ENCODE peak calls at places on chromosomes 12 and 14, in eight cellular contexts. One of them, this sample, is unnamed.
A peak's percentile ranks its signal among the peaks of the same experiment; 100 is the strongest.

GRCh38 chr12:94046626-94047410 is 101.6 kb upstream of the PLXNC1 start:
- DNase-seq in SK-N-SH: no peak
- DNase-seq in right cardiac atrium: no peak
- DNase-seq in fibroblast of lung: no peak
- DNase-seq in CD8-positive, alpha-beta memory T cell: no peak
- DNase-seq in prostate gland: no peak
- DNase-seq in H9: no peak
- DNase-seq in endothelial cell of umbilical vein: no peak
- DNase-seq in this sample: peak; percentile 74

GRCh38 chr14:73715707-73716106 is 1.5 kb upstream of the PNMA1 start:
- DNase-seq in SK-N-SH: peak; percentile 9
- DNase-seq in right cardiac atrium: no peak
- DNase-seq in fibroblast of lung: no peak
- DNase-seq in CD8-positive, alpha-beta memory T cell: no peak
- DNase-seq in prostate gland: no peak
- DNase-seq in H9: no peak
- DNase-seq in endothelial cell of umbilical vein: no peak
- DNase-seq in this sample: no peak

GRCh38 chr12:3772380-3772779 is 19.5 kb upstream of the CRACR2A start:
- DNase-seq in SK-N-SH: no peak
- DNase-seq in right cardiac atrium: no peak
- DNase-seq in fibroblast of lung: peak; percentile 3
- DNase-seq in CD8-positive, alpha-beta memory T cell: no peak
- DNase-seq in prostate gland: no peak
- DNase-seq in H9: no peak
- DNase-seq in endothelial cell of umbilical vein: peak; percentile 42
- DNase-seq in this sample: no peak

GRCh38 chr14:104680056-104680805 is 9.2 kb upstream of the INF2 start:
- DNase-seq in SK-N-SH: no peak
- DNase-seq in right cardiac atrium: peak; percentile 60
- DNase-seq in fibroblast of lung: peak; percentile 75
- DNase-seq in CD8-positive, alpha-beta memory T cell: no peak
- DNase-seq in prostate gland: no peak
- DNase-seq in H9: no peak
- DNase-seq in endothelial cell of umbilical vein: peak; percentile 67
- DNase-seq in this sample: peak; percentile 66

GRCh38 chr12:123126294-123127144 is 24.4 kb downstream of the PITPNM2 start:
- DNase-seq in SK-N-SH: no peak
- DNase-seq in right cardiac atrium: no peak
- DNase-seq in fibroblast of lung: peak; percentile 97
- DNase-seq in CD8-positive, alpha-beta memory T cell: no peak
- DNase-seq in prostate gland: no peak
- DNase-seq in H9: no peak
- DNase-seq in endothelial cell of umbilical vein: peak; percentile 75
- DNase-seq in this sample: peak; percentile 72

GRCh38 chr12:122096591-122097149 is 18.1 kb downstream of the MLXIP start:
- DNase-seq in SK-N-SH: no peak
- DNase-seq in right cardiac atrium: no peak
- DNase-seq in fibroblast of lung: peak; percentile 78
- DNase-seq in CD8-positive, alpha-beta memory T cell: no peak
- DNase-seq in prostate gland: no peak
- DNase-seq in H9: no peak
- DNase-seq in endothelial cell of umbilical vein: peak; percentile 63
- DNase-seq in this sample: peak; percentile 84

GRCh38 chr14:75126121-75126544 is 715 bp downstream of the NEK9 start:
- DNase-seq in SK-N-SH: peak; percentile 31
- DNase-seq in right cardiac atrium: no peak
- DNase-seq in fibroblast of lung: peak; percentile 2
- DNase-seq in CD8-positive, alpha-beta memory T cell: no peak
- DNase-seq in prostate gland: no peak
- DNase-seq in H9: no peak
- DNase-seq in endothelial cell of umbilical vein: peak; percentile 33
- DNase-seq in this sample: no peak

GRCh38 chr12:627863-628805 is 35.1 kb downstream of the NINJ2 start:
- DNase-seq in SK-N-SH: no peak
- DNase-seq in right cardiac atrium: no peak
- DNase-seq in fibroblast of lung: no peak
- DNase-seq in CD8-positive, alpha-beta memory T cell: no peak
- DNase-seq in prostate gland: no peak
- DNase-seq in H9: no peak
- DNase-seq in endothelial cell of umbilical vein: no peak
- DNase-seq in this sample: no peak

GRCh38 chr12:53523131-53523530 is 15.8 kb upstream of the NPFF start:
- DNase-seq in SK-N-SH: no peak
- DNase-seq in right cardiac atrium: no peak
- DNase-seq in fibroblast of lung: no peak
- DNase-seq in CD8-positive, alpha-beta memory T cell: no peak
- DNase-seq in prostate gland: no peak
- DNase-seq in H9: no peak
- DNase-seq in endothelial cell of umbilical vein: no peak
- DNase-seq in this sample: no peak

GRCh38 chr14:93234798-93235197 is 27.7 kb downstream of the UBR7 start:
- DNase-seq in SK-N-SH: no peak
- DNase-seq in right cardiac atrium: no peak
- DNase-seq in fibroblast of lung: peak; percentile 50
- DNase-seq in CD8-positive, alpha-beta memory T cell: no peak
- DNase-seq in prostate gland: no peak
- DNase-seq in H9: no peak
- DNase-seq in endothelial cell of umbilical vein: no peak
- DNase-seq in this sample: peak; percentile 80

GRCh38 chr12:69927145-69927544 is 102.1 kb downstream of the MYRFL start:
- DNase-seq in SK-N-SH: no peak
- DNase-seq in right cardiac atrium: no peak
- DNase-seq in fibroblast of lung: no peak
- DNase-seq in CD8-positive, alpha-beta memory T cell: no peak
- DNase-seq in prostate gland: no peak
- DNase-seq in H9: no peak
- DNase-seq in endothelial cell of umbilical vein: no peak
- DNase-seq in this sample: no peak

GRCh38 chr12:92408072-92408900 is 262.6 kb upstream of the BTG1 start:
- DNase-seq in SK-N-SH: peak; percentile 55
- DNase-seq in right cardiac atrium: no peak
- DNase-seq in fibroblast of lung: peak; percentile 49
- DNase-seq in CD8-positive, alpha-beta memory T cell: no peak
- DNase-seq in prostate gland: peak; percentile 7
- DNase-seq in H9: peak; percentile 69
- DNase-seq in endothelial cell of umbilical vein: peak; percentile 50
- DNase-seq in this sample: no peak

GRCh38 chr14:54719406-54719805 is 152.5 kb downstream of the SAMD4A start:
- DNase-seq in SK-N-SH: no peak
- DNase-seq in right cardiac atrium: no peak
- DNase-seq in fibroblast of lung: no peak
- DNase-seq in CD8-positive, alpha-beta memory T cell: no peak
- DNase-seq in prostate gland: no peak
- DNase-seq in H9: no peak
- DNase-seq in endothelial cell of umbilical vein: no peak
- DNase-seq in this sample: no peak
- H3K27ac ChIP-seq in SK-N-SH: no peak overlapping the region
- H3K27ac ChIP-seq in right cardiac atrium: peak overlapping the region; percentile 17
- H3K27ac ChIP-seq in fibroblast of lung: no peak overlapping the region
- H3K27ac ChIP-seq in CD8-positive, alpha-beta memory T cell: no peak overlapping the region
- H3K27ac ChIP-seq in prostate gland: no peak overlapping the region
- H3K27ac ChIP-seq in H9: no peak overlapping the region
- H3K27ac ChIP-seq in endothelial cell of umbilical vein: no peak overlapping the region
- H3K27ac ChIP-seq in this sample: no peak overlapping the region

GRCh38 chr14:50967104-50967503 is 22.8 kb upstream of the PYGL start:
- DNase-seq in SK-N-SH: no peak
- DNase-seq in right cardiac atrium: no peak
- DNase-seq in fibroblast of lung: no peak
- DNase-seq in CD8-positive, alpha-beta memory T cell: no peak
- DNase-seq in prostate gland: no peak
- DNase-seq in H9: no peak
- DNase-seq in endothelial cell of umbilical vein: no peak
- DNase-seq in this sample: no peak

GRCh38 chr14:50967719-50968266 is 23.5 kb upstream of the PYGL start:
- DNase-seq in SK-N-SH: no peak
- DNase-seq in right cardiac atrium: no peak
- DNase-seq in fibroblast of lung: no peak
- DNase-seq in CD8-positive, alpha-beta memory T cell: no peak
- DNase-seq in prostate gland: no peak
- DNase-seq in H9: no peak
- DNase-seq in endothelial cell of umbilical vein: no peak
- DNase-seq in this sample: no peak

GRCh38 chr14:50961606-50962259 is 17.4 kb upstream of the PYGL start:
- DNase-seq in SK-N-SH: peak; percentile 32
- DNase-seq in right cardiac atrium: no peak
- DNase-seq in fibroblast of lung: peak; percentile 98
- DNase-seq in CD8-positive, alpha-beta memory T cell: no peak
- DNase-seq in prostate gland: peak; percentile 44
- DNase-seq in H9: no peak
- DNase-seq in endothelial cell of umbilical vein: peak; percentile 97
- DNase-seq in this sample: peak; percentile 51

GRCh38 chr14:50964683-50965390 is 20.6 kb upstream of the PYGL start:
- DNase-seq in SK-N-SH: no peak
- DNase-seq in right cardiac atrium: no peak
- DNase-seq in fibroblast of lung: peak; percentile 100
- DNase-seq in CD8-positive, alpha-beta memory T cell: no peak
- DNase-seq in prostate gland: peak; percentile 67
- DNase-seq in H9: no peak
- DNase-seq in endothelial cell of umbilical vein: peak; percentile 96
- DNase-seq in this sample: peak; percentile 93

GRCh38 chr14:50963919-50964318 is 19.6 kb upstream of the PYGL start:
- DNase-seq in SK-N-SH: no peak
- DNase-seq in right cardiac atrium: no peak
- DNase-seq in fibroblast of lung: no peak
- DNase-seq in CD8-positive, alpha-beta memory T cell: no peak
- DNase-seq in prostate gland: no peak
- DNase-seq in H9: no peak
- DNase-seq in endothelial cell of umbilical vein: no peak
- DNase-seq in this sample: no peak
- H3K27ac ChIP-seq in SK-N-SH: peak overlapping the region; percentile 61
- H3K27ac ChIP-seq in right cardiac atrium: no peak overlapping the region
- H3K27ac ChIP-seq in fibroblast of lung: no peak overlapping the region
- H3K27ac ChIP-seq in CD8-positive, alpha-beta memory T cell: no peak overlapping the region
- H3K27ac ChIP-seq in prostate gland: no peak overlapping the region
- H3K27ac ChIP-seq in H9: no peak overlapping the region
- H3K27ac ChIP-seq in endothelial cell of umbilical vein: no peak overlapping the region
- H3K27ac ChIP-seq in this sample: no peak overlapping the region

DNA sequence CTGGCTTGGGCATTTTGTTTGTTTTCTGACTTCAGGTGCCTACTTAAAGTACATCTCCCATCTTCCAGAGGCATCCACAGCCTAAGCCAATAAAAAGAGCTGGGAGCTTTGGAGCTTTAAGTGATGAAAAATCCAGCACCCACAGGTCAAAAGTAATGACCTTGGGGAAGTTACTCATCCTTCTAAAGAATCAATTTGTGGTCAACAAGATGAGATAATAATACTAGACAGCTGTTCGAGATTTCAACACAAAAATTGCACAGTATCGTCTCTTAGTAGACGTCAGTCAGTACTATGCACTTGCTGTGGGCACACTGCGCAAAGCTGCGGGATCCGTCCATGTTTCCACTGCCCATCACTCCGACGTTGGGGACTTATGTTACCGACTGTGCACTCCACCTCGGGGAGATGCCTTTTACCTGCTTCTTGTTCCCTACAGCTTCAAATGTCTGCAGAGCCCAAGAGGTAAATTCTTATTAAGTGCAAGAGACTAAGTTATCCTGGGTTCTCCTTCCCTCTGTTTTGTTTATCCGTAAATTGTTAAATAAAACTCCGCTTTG is 1.2 kb downstream of the ST8SIA1 start:
- DNase-seq in SK-N-SH: no peak
- DNase-seq in right cardiac atrium: no peak
- DNase-seq in fibroblast of lung: peak; percentile 93
- DNase-seq in CD8-positive, alpha-beta memory T cell: no peak
- DNase-seq in prostate gland: no peak
- DNase-seq in H9: no peak
- DNase-seq in endothelial cell of umbilical vein: no peak
- DNase-seq in this sample: no peak
- H3K27ac ChIP-seq in SK-N-SH: no peak overlapping the region
- H3K27ac ChIP-seq in right cardiac atrium: no peak overlapping the region
- H3K27ac ChIP-seq in fibroblast of lung: no peak overlapping the region
- H3K27ac ChIP-seq in CD8-positive, alpha-beta memory T cell: no peak overlapping the region
- H3K27ac ChIP-seq in prostate gland: peak overlapping the region; percentile 81
- H3K27ac ChIP-seq in H9: no peak overlapping the region
- H3K27ac ChIP-seq in endothelial cell of umbilical vein: no peak overlapping the region
- H3K27ac ChIP-seq in this sample: no peak overlapping the region

DNA sequence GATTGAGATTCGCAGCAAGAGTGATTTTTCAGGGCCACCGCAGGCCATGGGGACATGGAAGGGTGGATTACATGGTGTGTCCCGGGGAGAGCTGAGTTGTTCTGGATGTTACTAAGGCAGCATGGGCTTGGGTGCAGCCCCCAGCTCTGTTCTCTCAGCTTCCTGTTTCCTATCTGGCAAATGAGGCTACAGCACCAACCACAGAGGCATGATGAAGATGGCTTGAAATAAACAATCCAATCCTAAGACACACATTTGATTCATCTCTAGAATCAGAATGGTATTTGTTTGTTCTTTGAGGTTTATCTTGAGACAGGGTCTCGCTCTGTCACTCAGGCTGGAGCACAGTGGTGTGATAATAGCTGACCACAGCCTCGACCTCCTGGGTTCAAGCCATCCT is 21.6 kb downstream of the GLTP start:
- DNase-seq in SK-N-SH: no peak
- DNase-seq in right cardiac atrium: no peak
- DNase-seq in fibroblast of lung: no peak
- DNase-seq in CD8-positive, alpha-beta memory T cell: no peak
- DNase-seq in prostate gland: no peak
- DNase-seq in H9: no peak
- DNase-seq in endothelial cell of umbilical vein: no peak
- DNase-seq in this sample: no peak
- H3K27ac ChIP-seq in SK-N-SH: no peak overlapping the region
- H3K27ac ChIP-seq in right cardiac atrium: no peak overlapping the region
- H3K27ac ChIP-seq in fibroblast of lung: no peak overlapping the region
- H3K27ac ChIP-seq in CD8-positive, alpha-beta memory T cell: no peak overlapping the region
- H3K27ac ChIP-seq in prostate gland: no peak overlapping the region
- H3K27ac ChIP-seq in H9: no peak overlapping the region
- H3K27ac ChIP-seq in endothelial cell of umbilical vein: no peak overlapping the region
- H3K27ac ChIP-seq in this sample: no peak overlapping the region

GRCh38 chr14:68513137-68513536 is 279.7 kb downstream of the ZFP36L1 start:
- DNase-seq in SK-N-SH: no peak
- DNase-seq in right cardiac atrium: no peak
- DNase-seq in fibroblast of lung: no peak
- DNase-seq in CD8-positive, alpha-beta memory T cell: no peak
- DNase-seq in prostate gland: no peak
- DNase-seq in H9: no peak
- DNase-seq in endothelial cell of umbilical vein: no peak
- DNase-seq in this sample: no peak

GRCh38 chr14:68512088-68512487 is 280.8 kb downstream of the ZFP36L1 start:
- DNase-seq in SK-N-SH: peak; percentile 66
- DNase-seq in right cardiac atrium: no peak
- DNase-seq in fibroblast of lung: peak; percentile 64
- DNase-seq in CD8-positive, alpha-beta memory T cell: no peak
- DNase-seq in prostate gland: no peak
- DNase-seq in H9: no peak
- DNase-seq in endothelial cell of umbilical vein: no peak
- DNase-seq in this sample: no peak

GRCh38 chr14:68516235-68516634 is 276.6 kb downstream of the ZFP36L1 start:
- DNase-seq in SK-N-SH: no peak
- DNase-seq in right cardiac atrium: no peak
- DNase-seq in fibroblast of lung: no peak
- DNase-seq in CD8-positive, alpha-beta memory T cell: no peak
- DNase-seq in prostate gland: no peak
- DNase-seq in H9: no peak
- DNase-seq in endothelial cell of umbilical vein: no peak
- DNase-seq in this sample: no peak

GRCh38 chr14:68513838-68514610 is 278.8 kb downstream of the ZFP36L1 start:
- DNase-seq in SK-N-SH: no peak
- DNase-seq in right cardiac atrium: no peak
- DNase-seq in fibroblast of lung: no peak
- DNase-seq in CD8-positive, alpha-beta memory T cell: no peak
- DNase-seq in prostate gland: no peak
- DNase-seq in H9: no peak
- DNase-seq in endothelial cell of umbilical vein: no peak
- DNase-seq in this sample: no peak

GRCh38 chr14:68514611-68515194 is 278.2 kb downstream of the ZFP36L1 start:
- DNase-seq in SK-N-SH: no peak
- DNase-seq in right cardiac atrium: no peak
- DNase-seq in fibroblast of lung: no peak
- DNase-seq in CD8-positive, alpha-beta memory T cell: no peak
- DNase-seq in prostate gland: no peak
- DNase-seq in H9: no peak
- DNase-seq in endothelial cell of umbilical vein: no peak
- DNase-seq in this sample: no peak
- H3K27ac ChIP-seq in SK-N-SH: no peak overlapping the region
- H3K27ac ChIP-seq in right cardiac atrium: no peak overlapping the region
- H3K27ac ChIP-seq in fibroblast of lung: no peak overlapping the region
- H3K27ac ChIP-seq in CD8-positive, alpha-beta memory T cell: no peak overlapping the region
- H3K27ac ChIP-seq in prostate gland: no peak overlapping the region
- H3K27ac ChIP-seq in H9: no peak overlapping the region
- H3K27ac ChIP-seq in endothelial cell of umbilical vein: no peak overlapping the region
- H3K27ac ChIP-seq in this sample: peak overlapping the region; percentile 66

This sample was measured in epithelial cell of prostate.